ENCODE peak calls at places on chromosomes 3 and 15, in eight cellular contexts. G, I, B, J, Q, V, R and D are unnamed samples.

GRCh38 chr3:11380314-11380713 is 108.1 kb downstream of the ATG7 start:
- DNase-seq in G (no peak), I (no peak), B (no peak), J (no peak), Q (peak; percentile 20), V (no peak), R (no peak), D (no peak)

GRCh38 chr15:76433798-76434400 is 97.3 kb downstream of the ISL2 start:
- DNase-seq in G (no peak), I (no peak), B (no peak), J (peak; percentile 14), Q (peak; percentile 68), V (no peak), R (no peak), D (peak; percentile 37)

GRCh38 chr15:68325721-68326120 is 48.2 kb downstream of the FEM1B start:
- DNase-seq in G (no peak), I (no peak), B (no peak), J (no peak), Q (no peak), V (no peak), R (no peak), D (no peak)

GRCh38 chr3:27252646-27253045 is 116.5 kb downstream of the NEK10 start:
- DNase-seq in G (no peak), I (no peak), B (no peak), J (no peak), Q (peak; percentile 26), V (no peak), R (no peak), D (no peak)

GRCh38 chr3:123126653-123127052 is 59.8 kb downstream of the PDIA5 start:
- DNase-seq in G (no peak), I (no peak), B (no peak), J (no peak), Q (no peak), V (no peak), R (no peak), D (no peak)

GRCh38 chr3:133891662-133892389 is 3.9 kb downstream of the RAB6B start:
- DNase-seq in G (no peak), I (no peak), B (no peak), J (no peak), Q (no peak), V (no peak), R (no peak), D (no peak)

GRCh38 chr15:48929611-48930170 is 34.0 kb downstream of the SHC4 start:
- DNase-seq in G (no peak), I (no peak), B (no peak), J (no peak), Q (no peak), V (no peak), R (no peak), D (peak; percentile 38)

GRCh38 chr15:95894407-95894956 is 436.0 kb upstream of the NR2F2 start:
- DNase-seq in G (no peak), I (peak; percentile 10), B (no peak), J (peak; percentile 27), Q (no peak), V (no peak), R (no peak), D (no peak)

GRCh38 chr3:46609944-46610722 is 2.2 kb upstream of the FAM240A start:
- DNase-seq in G (no peak), I (no peak), B (no peak), J (no peak), Q (no peak), V (no peak), R (no peak), D (no peak)

GRCh38 chr15:74374648-74375302 is 7.3 kb upstream of the CYP11A1 start:
- DNase-seq in G (no peak), I (no peak), B (no peak), J (no peak), Q (no peak), V (no peak), R (no peak), D (no peak)
- TF ChIP-seq CTCF in G (no peak), I (no peak), B (no peak), J (no peak), Q (no peak), V (no peak), R (no peak), D (no peak)

DNA sequence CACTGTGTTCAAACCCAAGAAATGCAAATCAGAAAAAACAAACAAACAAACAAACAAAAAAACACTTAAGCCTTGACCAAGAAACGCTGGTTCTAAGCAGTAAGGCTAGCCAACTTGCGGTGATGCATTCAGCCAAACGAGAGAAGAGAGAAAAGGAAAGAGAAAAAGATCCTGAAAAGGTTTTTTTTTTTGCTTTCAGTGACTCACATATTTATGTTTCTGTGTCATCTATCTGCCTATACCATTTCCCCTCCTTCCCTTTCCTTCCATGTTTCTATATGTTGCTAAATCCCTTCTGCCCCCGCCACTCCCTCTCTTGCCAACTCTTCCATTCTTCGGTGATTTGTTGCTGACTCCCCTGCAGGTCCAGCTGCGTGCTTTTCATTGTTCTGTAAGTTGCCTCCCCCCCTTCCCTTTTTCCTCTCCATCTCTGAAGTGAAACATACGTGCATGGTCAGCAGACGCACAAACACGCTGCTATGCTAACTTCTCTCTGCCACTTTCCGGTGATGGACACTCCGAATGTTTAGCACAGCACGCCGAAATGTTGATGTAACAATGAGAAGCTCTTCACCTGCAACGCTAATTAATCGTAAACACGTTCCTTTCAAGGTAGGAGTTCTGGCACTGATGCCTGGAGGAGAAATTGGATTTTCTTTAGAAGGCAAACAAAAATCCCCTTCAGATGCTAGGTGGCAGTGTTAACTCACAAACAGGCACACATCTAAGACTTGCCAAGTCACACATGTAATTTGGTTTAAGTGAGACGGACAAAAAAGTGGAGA is 154.5 kb downstream of the TUSC7 start:
- DNase-seq in G (no peak), I (peak; percentile 71), B (no peak), J (peak; percentile 77), Q (peak; percentile 42), V (peak; percentile 39), R (peak; percentile 10), D (no peak)
- TF ChIP-seq CTCF in G (peak; percentile 62), I (peak; percentile 66), B (no peak), J (peak; percentile 37), Q (peak; percentile 59), V (peak; percentile 61), R (peak; percentile 65), D (no peak)

DNA sequence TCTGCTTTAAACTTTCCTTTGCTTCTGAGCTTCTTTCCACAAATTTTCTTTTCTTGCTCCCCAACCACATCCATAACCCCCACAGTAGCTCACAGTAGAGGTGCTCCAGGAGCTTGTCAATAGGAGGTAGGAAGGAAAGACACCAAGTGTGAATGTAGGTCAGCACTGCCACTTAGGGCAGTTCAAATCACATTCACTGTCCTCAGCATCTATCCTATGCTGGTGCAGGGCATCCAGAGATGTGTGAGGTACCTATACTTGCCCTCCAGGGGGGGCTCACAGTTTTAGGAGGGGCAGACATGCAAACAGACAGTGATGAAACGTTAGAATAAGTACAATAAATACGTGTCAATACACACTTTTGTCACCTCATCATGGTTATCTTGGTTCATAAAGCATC is 1.5 kb upstream of the SPSB4 start:
- DNase-seq in G (no peak), I (no peak), B (no peak), J (no peak), Q (peak; percentile 4), V (no peak), R (no peak), D (no peak)
- TF ChIP-seq CTCF in G (no peak), I (peak; percentile 15), B (no peak), J (no peak), Q (peak; percentile 18), V (peak; percentile 53), R (no peak), D (peak; percentile 39)

GRCh38 chr3:139132976-139133375 is 88.3 kb upstream of the PRR23C start:
- DNase-seq in G (no peak), I (no peak), B (no peak), J (no peak), Q (no peak), V (no peak), R (no peak), D (no peak)

GRCh38 chr3:139129892-139130291 is 85.2 kb upstream of the PRR23C start:
- DNase-seq in G (no peak), I (peak; percentile 22), B (no peak), J (no peak), Q (no peak), V (no peak), R (no peak), D (no peak)

GRCh38 chr3:139128803-139129202 is 84.1 kb upstream of the PRR23C start:
- DNase-seq in G (no peak), I (peak; percentile 81), B (no peak), J (peak; percentile 58), Q (peak; percentile 9), V (no peak), R (no peak), D (peak; percentile 7)

GRCh38 chr3:139131951-139132350 is 87.3 kb upstream of the PRR23C start:
- DNase-seq in G (no peak), I (no peak), B (no peak), J (no peak), Q (no peak), V (no peak), R (no peak), D (no peak)

DNA sequence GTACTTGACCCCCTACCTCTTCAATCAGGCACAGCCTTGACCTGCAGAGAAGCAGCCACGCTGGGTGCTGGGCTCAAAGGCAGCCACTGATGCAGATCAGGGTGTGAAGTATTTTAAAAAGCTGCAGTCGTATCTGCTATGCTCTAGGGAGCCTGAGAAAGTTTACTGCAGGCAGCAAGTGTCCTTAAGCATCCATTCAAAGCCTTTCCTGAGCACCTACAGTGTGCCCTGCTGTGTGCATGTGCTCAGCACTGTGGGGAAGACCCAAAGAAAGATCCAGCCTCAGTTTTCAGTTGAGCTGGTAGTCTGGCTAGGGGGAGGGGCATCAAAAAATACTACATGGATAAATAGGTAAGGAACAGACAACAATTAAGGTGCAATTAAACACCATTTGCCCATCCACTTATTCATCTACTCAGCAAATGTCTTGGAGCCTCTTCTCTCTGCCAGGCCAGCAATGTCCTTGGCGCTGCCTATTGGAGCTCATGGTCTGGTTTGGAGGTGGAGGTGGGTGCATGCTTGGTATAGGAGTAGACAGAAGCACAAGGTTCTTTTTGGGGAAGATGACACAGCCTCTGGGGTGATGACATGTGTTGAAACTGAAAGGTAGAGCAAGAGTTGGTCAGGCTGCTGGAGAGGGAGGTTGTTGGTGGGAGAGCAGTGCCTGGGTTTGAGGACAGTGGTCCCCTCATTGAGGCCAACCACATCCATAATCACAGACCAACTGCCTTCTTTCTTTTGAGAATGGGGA is 85.9 kb upstream of the PRR23C start:
- DNase-seq in G (no peak), I (no peak), B (no peak), J (no peak), Q (no peak), V (no peak), R (no peak), D (no peak)
- TF ChIP-seq CTCF in G (no peak), I (no peak), B (no peak), J (no peak), Q (no peak), V (no peak), R (no peak), D (no peak)

DNA sequence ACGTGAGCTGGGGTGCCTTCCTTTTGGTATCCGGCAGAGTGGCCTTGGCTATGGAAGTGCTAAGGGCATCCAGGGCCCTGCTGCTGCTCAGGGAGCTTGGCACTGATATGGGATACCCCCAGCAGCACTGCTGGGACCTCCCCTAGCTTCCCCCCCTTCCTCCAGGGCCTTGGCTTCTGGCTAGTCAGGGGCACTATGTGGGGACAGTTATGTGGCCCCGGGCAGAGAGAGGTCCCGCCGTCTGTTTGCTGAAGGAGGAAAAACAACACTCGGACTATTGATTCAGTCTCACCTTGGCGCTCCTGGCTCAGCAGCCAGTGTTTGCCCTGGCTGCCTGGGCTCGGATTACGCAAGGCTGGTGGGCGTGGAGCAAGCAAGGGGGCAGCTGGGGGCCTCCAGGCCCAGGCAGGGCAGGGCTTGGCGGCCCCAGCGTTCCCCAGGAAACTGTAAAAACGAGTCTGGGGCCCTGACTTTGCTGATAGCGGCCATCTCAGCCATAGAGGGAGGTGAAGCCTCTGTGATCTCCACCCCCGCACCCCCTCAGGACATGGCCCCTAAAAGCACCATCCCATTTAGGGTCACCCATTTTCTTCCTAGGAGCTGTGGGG is 5.7 kb downstream of the FURIN start:
- DNase-seq in G (no peak), I (no peak), B (peak; percentile 76), J (peak; percentile 41), Q (peak; percentile 30), V (no peak), R (no peak), D (no peak)
- TF ChIP-seq CTCF in G (no peak), I (no peak), B (no peak), J (no peak), Q (no peak), V (no peak), R (no peak), D (no peak)